ENCODE peak calls at places on chromosomes 11 and 22, in ten cellular contexts. K is RPMI7951; I is germinal center; F is stimulated activated CD4-positive, alpha-beta T cell treated with anti-CD3 and anti-CD28 coated beads, Interleukin-2, amount 100 ng/mL, for 48 hours; T is thoracic aorta; J is HepG2; S is cardiac muscle cell; U is mesendoderm; P is EH; O is right cardiac atrium. G is an unnamed sample.

GRCh38 chr11:1714908-1715885 is 18.2 kb downstream of the KRTAP5-6 start:
- DNase-seq in K (no peak), I (no peak), F (no peak), T (no peak), J (no peak), S (no peak), U (no peak), P (no peak), O (peak; percentile 30), G (no peak)

GRCh38 chr11:47234669-47235075 is 13.9 kb downstream of the ACP2 start:
- DNase-seq in K (peak; percentile 62), I (no peak), F (no peak), T (no peak), J (no peak), S (peak; percentile 59), U (no peak), P (no peak), O (no peak), G (peak; percentile 59)

GRCh38 chr11:12159351-12160099 is 49.1 kb downstream of the MICAL2 start:
- DNase-seq in K (peak; percentile 90), I (no peak), F (no peak), T (no peak), J (no peak), S (peak; percentile 87), U (no peak), P (peak; percentile 95), O (no peak), G (peak; percentile 69)

GRCh38 chr11:117226388-117227385 is 5.2 kb downstream of the PCSK7 start:
- DNase-seq in K (peak; percentile 77), I (peak; percentile 75), F (peak; percentile 19), T (no peak), J (peak; percentile 81), S (peak; percentile 89), U (peak; percentile 85), P (peak; percentile 85), O (peak; percentile 56), G (peak; percentile 64)

GRCh38 chr11:100151944-100152343 is 535.1 kb upstream of the ARHGAP42 start:
- DNase-seq in K (no peak), I (no peak), F (no peak), T (no peak), J (no peak), S (no peak), U (peak; percentile 16), P (no peak), O (no peak), G (peak; percentile 15)

GRCh38 chr11:60835472-60835871 is 6.4 kb upstream of the CCDC86 start:
- DNase-seq in K (no peak), I (no peak), F (no peak), T (no peak), J (no peak), S (no peak), U (no peak), P (peak; percentile 8), O (no peak), G (no peak)

GRCh38 chr11:74636633-74637184 is 44.3 kb downstream of the POLD3 start:
- DNase-seq in K (peak; percentile 84), I (no peak), F (no peak), T (no peak), J (no peak), S (peak; percentile 74), U (no peak), P (peak; percentile 90), O (no peak), G (peak; percentile 20)

GRCh38 chr22:41146573-41146972 is 54.2 kb downstream of the EP300 start:
- DNase-seq in K (no peak), I (no peak), F (no peak), T (no peak), J (no peak), S (peak; percentile 10), U (no peak), P (peak; percentile 4), O (no peak), G (no peak)

GRCh38 chr22:41523464-41524221 is 20.6 kb downstream of the POLR3H start:
- DNase-seq in K (no peak), I (no peak), F (no peak), T (no peak), J (no peak), S (peak; percentile 37), U (peak; percentile 36), P (peak; percentile 80), O (no peak), G (peak; percentile 19)

GRCh38 chr11:43547900-43548381 is 132.6 kb upstream of the HSD17B12 start:
- DNase-seq in K (peak; percentile 25), I (no peak), F (no peak), T (no peak), J (no peak), S (peak; percentile 48), U (no peak), P (no peak), O (peak; percentile 21), G (no peak)

GRCh38 chr11:68659158-68659921 is 25.0 kb upstream of the GAL start:
- DNase-seq in K (peak; percentile 97), I (no peak), F (no peak), T (no peak), J (peak; percentile 55), S (peak; percentile 99), U (no peak), P (peak; percentile 97), O (peak; percentile 84), G (peak; percentile 98)

GRCh38 chr11:7964873-7965272 is 374 bp downstream of the NLRP10 start:
- DNase-seq in K (peak; percentile 37), I (no peak), F (no peak), T (no peak), J (no peak), S (no peak), U (no peak), P (peak; percentile 85), O (no peak), G (no peak)

GRCh38 chr11:120547871-120548681 is 36.5 kb downstream of the GRIK4 start:
- DNase-seq in K (peak; percentile 98), I (no peak), F (no peak), T (peak; percentile 76), J (peak; percentile 91), S (peak; percentile 94), U (peak; percentile 59), P (peak; percentile 99), O (peak; percentile 91), G (peak; percentile 74)

GRCh38 chr22:32701021-32701420 is 100.5 kb upstream of the TIMP3 start:
- DNase-seq in K (peak; percentile 55), I (no peak), F (no peak), T (no peak), J (no peak), S (peak; percentile 39), U (no peak), P (peak; percentile 37), O (no peak), G (no peak)

GRCh38 chr11:65578134-65578533 is 2.3 kb downstream of the EHBP1L1 start:
- DNase-seq in K (no peak), I (no peak), F (no peak), T (no peak), J (no peak), S (no peak), U (no peak), P (no peak), O (no peak), G (no peak)

GRCh38 chr11:77250881-77251640 is 50.4 kb downstream of the GDPD4 start:
- DNase-seq in K (peak; percentile 82), I (no peak), F (no peak), T (no peak), J (no peak), S (peak; percentile 11), U (no peak), P (peak; percentile 71), O (no peak), G (no peak)

GRCh38 chr22:19644314-19645223 is 69.7 kb upstream of the SEPTIN5 start:
- DNase-seq in K (no peak), I (no peak), F (no peak), T (no peak), J (no peak), S (no peak), U (no peak), P (peak; percentile 11), O (no peak), G (no peak)

GRCh38 chr11:1310772-1311468 is 1.5 kb upstream of the TOLLIP start:
- DNase-seq in K (no peak), I (peak; percentile 85), F (peak; percentile 40), T (no peak), J (no peak), S (no peak), U (no peak), P (no peak), O (no peak), G (no peak)

GRCh38 chr11:2791521-2792375 is 92.0 kb upstream of the KCNQ1OT1 start:
- DNase-seq in K (no peak), I (no peak), F (no peak), T (no peak), J (no peak), S (no peak), U (peak; percentile 11), P (no peak), O (peak; percentile 71), G (no peak)